ENCODE peak calls at places on chromosomes 7 and 10, in nine cellular contexts. O is upper lobe of left lung, R is esophagus muscularis mucosa, D is GM12878, C is HepG2, Y is transverse colon, Q is H1, W is K562, N is sigmoid colon. J is an unnamed sample.

GRCh38 chr10:48481385-48481784 is 123.5 kb downstream of the ARHGAP22 start:
- DNase-seq in O (no peak), Q (no peak), C (no peak), Y (no peak), D (no peak), R (no peak), N (no peak), W (no peak), J (peak)

GRCh38 chr7:56046728-56047445 is 4.4 kb downstream of the PSPH start:
- DNase-seq in D (no peak), R (no peak), W (no peak), N (no peak), C (peak), Q (no peak), Y (no peak), O (no peak), J (peak)

GRCh38 chr10:14048930-14049613 is 281.7 kb downstream of the FRMD4A start:
- DNase-seq in Y (no peak), R (no peak), O (no peak), Q (no peak), N (no peak), C (no peak), D (peak), W (no peak), J (no peak)

GRCh38 chr10:76318171-76318570 is 886.7 kb downstream of the LRMDA start:
- DNase-seq in O (no peak), W (no peak), R (no peak), C (no peak), Q (no peak), D (no peak), N (no peak), Y (no peak), J (peak)

GRCh38 chr10:113600569-113600968 is 47.7 kb downstream of the HABP2 start:
- DNase-seq in C (no peak), Q (no peak), N (no peak), Y (no peak), D (no peak), O (no peak), R (no peak), W (no peak), J (no peak)

GRCh38 chr7:116511552-116512523 is 12.3 kb downstream of the CAV2 start:
- DNase-seq in R (no peak), W (no peak), Q (no peak), Y (no peak), D (peak), O (no peak), C (peak), N (no peak), J (no peak)

GRCh38 chr7:28032738-28033380 is 147.7 kb downstream of the JAZF1 start:
- DNase-seq in C (no peak), Y (no peak), R (no peak), D (no peak), N (no peak), Q (no peak), O (no peak), W (no peak), J (no peak)

GRCh38 chr7:101173752-101174244 is 6.3 kb downstream of the NAT16 start:
- DNase-seq in Y (no peak), C (no peak), R (no peak), Q (no peak), N (no peak), O (no peak), D (no peak), W (peak), J (peak)

GRCh38 chr7:103134866-103135554 is 13.9 kb downstream of the NAPEPLD start:
- DNase-seq in N (no peak), Q (no peak), C (no peak), Y (no peak), O (no peak), R (no peak), D (no peak), W (no peak), J (no peak)

GRCh38 chr7:137993395-137993743 is 8.5 kb downstream of the CREB3L2 start:
- DNase-seq in D (no peak), W (no peak), R (no peak), N (no peak), O (no peak), Y (no peak), Q (no peak), C (no peak), J (no peak)

GRCh38 chr7:137996386-137996851 is 5.5 kb downstream of the CREB3L2 start:
- DNase-seq in R (no peak), D (no peak), C (no peak), N (no peak), Q (no peak), W (peak), Y (no peak), O (no peak), J (peak)

GRCh38 chr7:137992738-137993394 is 9.0 kb downstream of the CREB3L2 start:
- DNase-seq in Y (peak), N (peak), O (no peak), R (no peak), W (peak), C (peak), Q (no peak), D (no peak), J (no peak)

GRCh38 chr7:137992042-137992737 is 9.7 kb downstream of the CREB3L2 start:
- DNase-seq in C (peak), Y (no peak), R (no peak), W (peak), N (peak), O (no peak), D (no peak), Q (no peak), J (no peak)

DNA sequence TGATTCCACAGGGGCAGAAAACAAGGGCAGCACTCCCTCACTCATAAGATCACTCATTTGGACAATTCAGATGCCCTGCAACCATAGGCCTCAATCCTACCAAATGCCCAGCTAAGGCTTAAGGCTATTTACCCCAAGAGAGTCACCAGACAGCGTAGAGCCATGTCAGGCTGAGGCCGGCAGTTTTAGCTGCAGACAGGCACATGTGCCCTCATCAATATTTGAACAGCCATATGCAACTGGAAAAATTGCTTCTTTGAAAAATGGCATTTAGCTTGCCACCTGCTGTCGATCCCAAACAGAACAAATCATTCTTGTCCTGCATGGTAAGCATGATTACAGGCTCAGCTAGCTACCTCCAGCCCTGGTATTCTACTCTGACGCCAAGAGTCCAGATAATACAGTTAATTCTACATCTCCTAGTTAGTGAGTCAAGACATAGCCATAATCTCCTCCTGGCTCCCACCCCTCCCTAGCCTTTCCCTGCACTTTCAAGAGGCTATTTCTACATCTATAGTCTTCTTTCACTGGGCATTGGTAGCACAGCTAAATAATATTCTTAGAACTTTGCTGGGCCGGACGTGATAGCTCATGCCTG is 7.7 kb downstream of the CREB3L2 start:
- DNase-seq in N (no peak), R (no peak), W (no peak), O (no peak), C (no peak), Q (no peak), D (no peak), Y (no peak), J (no peak)
- TF ChIP-seq EP300 in N (no peak), R (no peak), W (no peak), O (no peak), C (no peak), Q (no peak), D (no peak), Y (no peak), J (no peak)

DNA sequence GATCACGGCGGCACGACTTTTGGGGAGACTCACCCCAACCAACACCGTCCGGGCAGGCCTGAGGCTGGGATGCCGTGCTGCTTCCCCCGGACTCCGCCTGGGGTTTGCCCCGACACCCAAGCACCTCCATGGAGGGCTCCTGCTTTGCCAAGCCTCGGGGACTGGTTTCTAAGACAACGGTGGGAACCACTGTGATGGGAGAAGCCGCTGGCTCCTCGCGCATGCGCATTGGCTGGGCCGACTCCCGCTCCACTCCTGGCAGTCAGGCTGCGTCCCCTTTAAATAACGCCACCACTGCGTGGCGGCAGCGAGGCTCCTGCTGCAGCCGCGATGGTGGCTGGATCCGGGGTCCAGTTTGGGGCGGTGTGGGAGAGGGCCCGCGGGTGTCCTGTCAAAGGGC is 201.0 kb downstream of the ZNF716 start:
- DNase-seq in O (peak), W (no peak), N (no peak), C (no peak), R (no peak), D (no peak), Y (no peak), Q (no peak), J (no peak)
- TF ChIP-seq POLR2AphosphoS5 in O (no peak), W (no peak), N (no peak), C (no peak), R (no peak), D (no peak), Y (no peak), Q (no peak), J (no peak)

DNA sequence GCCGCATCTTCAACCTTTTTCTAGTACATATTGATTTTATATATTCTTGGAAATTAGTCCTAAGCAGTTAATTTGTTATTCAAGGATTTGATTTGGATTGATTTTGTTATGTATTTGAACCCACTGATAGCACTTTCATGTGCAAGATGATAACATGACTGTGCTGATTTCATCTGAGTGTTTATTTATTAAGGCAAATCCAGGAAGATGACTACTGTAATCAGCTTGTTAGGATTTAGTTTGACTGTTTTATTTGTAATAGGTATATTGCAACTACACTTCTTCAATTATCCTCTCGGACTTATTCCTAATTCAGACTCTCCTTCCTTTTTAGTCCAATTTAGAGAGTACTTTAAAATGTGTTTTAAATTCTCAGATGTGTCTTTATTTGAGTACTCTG is 75.1 kb upstream of the PRKG1 start:
- DNase-seq in Q (no peak), D (no peak), W (no peak), Y (no peak), O (no peak), N (no peak), C (no peak), R (no peak), J (no peak)
- H3K4me3 ChIP-seq in Q (no peak), D (no peak), W (no peak), Y (no peak), O (no peak), N (no peak), C (no peak), R (no peak), J (no peak)

GRCh38 chr7:2821842-2822507 is 22.1 kb downstream of the GNA12 start:
- DNase-seq in Q (no peak), O (no peak), R (no peak), C (no peak), D (no peak), W (no peak), N (peak), Y (no peak), J (no peak)

GRCh38 chr7:2821161-2821841 is 22.8 kb downstream of the GNA12 start:
- DNase-seq in Q (peak), O (no peak), C (no peak), D (peak), W (no peak), N (peak), R (no peak), Y (no peak), J (no peak)

GRCh38 chr7:2819954-2820397 is 24.1 kb downstream of the GNA12 start:
- DNase-seq in C (no peak), O (peak), Y (no peak), N (peak), D (no peak), Q (no peak), W (no peak), R (no peak), J (no peak)

GRCh38 chr7:2819161-2819953 is 24.8 kb downstream of the GNA12 start:
- DNase-seq in O (no peak), Y (no peak), N (no peak), Q (no peak), D (no peak), R (no peak), C (no peak), W (no peak), J (no peak)

GRCh38 chr7:2820508-2820934 is 23.6 kb downstream of the GNA12 start:
- DNase-seq in W (no peak), D (no peak), R (no peak), Y (peak), N (peak), Q (no peak), O (no peak), C (peak), J (peak)
- TF ChIP-seq EP300 in W (no peak), D (no peak), R (no peak), Y (no peak), N (no peak), Q (no peak), O (no peak), C (peak), J (no peak)

GRCh38 chr7:10225265-10225664 is 748.4 kb upstream of the PHF14 start:
- DNase-seq in Q (no peak), W (no peak), R (no peak), N (no peak), O (no peak), C (no peak), D (no peak), Y (no peak), J (no peak)
- TF ChIP-seq POLR2AphosphoS5 in Q (no peak), W (no peak), R (no peak), N (no peak), O (no peak), C (no peak), D (no peak), Y (no peak), J (no peak)

GRCh38 chr10:18340496-18341051 is 200.3 kb downstream of the CACNB2 start:
- DNase-seq in N (no peak), D (no peak), W (no peak), O (no peak), C (no peak), R (no peak), Y (no peak), Q (no peak), J (no peak)
- H3K4me3 ChIP-seq in N (peak), D (no peak), W (no peak), O (peak), C (no peak), R (peak), Y (peak), Q (no peak), J (peak)

GRCh38 chr10:104424719-104425118 is 71.1 kb downstream of the CFAP58 start:
- DNase-seq in N (no peak), W (no peak), Q (no peak), R (no peak), Y (no peak), D (peak), O (no peak), C (no peak), J (no peak)
- TF ChIP-seq EP300 in N (no peak), W (no peak), Q (no peak), R (no peak), Y (no peak), D (no peak), O (no peak), C (no peak), J (no peak)